ENCODE peak calls at places on chromosomes 3 and 15, in six cellular contexts. H, P, M, F, B and O are unnamed samples.

GRCh38 chr3:43286115-43286885 is at the start of gene SNRK:
- DNase-seq in P (peak), M (peak), B (peak), F (peak), H (peak), O (peak)

GRCh38 chr15:65418596-65418995 is 4.2 kb downstream of the IGDCC4 start:
- DNase-seq in M (no peak), H (no peak), B (no peak), P (no peak), F (no peak), O (no peak)

GRCh38 chr15:100350434-100351226 is 8.9 kb upstream of the ADAMTS17 start:
- DNase-seq in H (peak), P (peak), F (no peak), B (no peak), M (no peak), O (no peak)

GRCh38 chr3:37905987-37906674 is 44.5 kb downstream of the CTDSPL start:
- DNase-seq in F (no peak), B (no peak), P (no peak), M (no peak), H (no peak), O (no peak)

GRCh38 chr3:81173514-81173913 is 587.9 kb downstream of the GBE1 start:
- DNase-seq in B (no peak), F (no peak), H (no peak), P (no peak), M (no peak), O (no peak)

GRCh38 chr15:91852741-91853500 is 587 bp upstream of the SLCO3A1 start:
- DNase-seq in H (peak), P (peak), M (peak), B (no peak), F (peak), O (peak)

GRCh38 chr15:52784799-52785671 is 5.1 kb downstream of the ONECUT1 start:
- DNase-seq in F (no peak), P (no peak), M (no peak), H (no peak), B (no peak), O (no peak)

GRCh38 chr15:80970018-80970657 is 19.5 kb downstream of the MESD start:
- DNase-seq in B (no peak), M (peak), F (no peak), H (peak), P (peak), O (no peak)

GRCh38 chr3:182981038-182981380 is 671 bp upstream of the DCUN1D1 start:
- DNase-seq in P (no peak), H (no peak), F (peak), B (no peak), M (no peak), O (no peak)

DNA sequence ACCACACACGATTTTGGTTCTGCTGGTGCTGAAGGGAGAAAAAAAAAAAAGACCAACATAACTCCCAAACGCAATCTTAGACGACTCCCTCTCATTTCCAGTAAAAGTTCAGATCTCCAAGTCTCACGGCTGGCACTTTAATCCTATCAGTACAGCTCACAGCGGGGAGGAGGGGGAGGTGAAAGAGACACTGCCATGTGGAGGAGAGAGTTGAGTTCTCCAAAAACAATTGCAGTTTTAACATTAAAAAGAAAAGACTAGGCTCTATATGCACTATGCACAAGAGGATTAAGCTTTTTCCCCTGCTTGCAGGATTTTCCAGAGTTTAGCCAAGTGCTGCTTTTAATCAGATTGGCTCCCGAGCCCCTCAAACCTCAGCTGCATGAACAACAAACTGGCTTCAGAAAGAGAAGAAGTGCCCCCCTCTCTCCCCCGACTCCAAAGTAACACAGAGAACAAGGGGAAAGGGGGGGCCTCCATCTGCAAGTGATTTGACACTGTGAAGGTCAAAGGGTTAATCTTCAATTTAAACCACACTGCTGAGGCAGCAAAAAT is 16.7 kb downstream of the BMF start:
- DNase-seq in P (no peak), F (no peak), M (peak), H (no peak), B (no peak), O (no peak)
- TF ChIP-seq POLR2AphosphoS5 in P (no peak), F (no peak), M (no peak), H (no peak), B (no peak), O (no peak)

DNA sequence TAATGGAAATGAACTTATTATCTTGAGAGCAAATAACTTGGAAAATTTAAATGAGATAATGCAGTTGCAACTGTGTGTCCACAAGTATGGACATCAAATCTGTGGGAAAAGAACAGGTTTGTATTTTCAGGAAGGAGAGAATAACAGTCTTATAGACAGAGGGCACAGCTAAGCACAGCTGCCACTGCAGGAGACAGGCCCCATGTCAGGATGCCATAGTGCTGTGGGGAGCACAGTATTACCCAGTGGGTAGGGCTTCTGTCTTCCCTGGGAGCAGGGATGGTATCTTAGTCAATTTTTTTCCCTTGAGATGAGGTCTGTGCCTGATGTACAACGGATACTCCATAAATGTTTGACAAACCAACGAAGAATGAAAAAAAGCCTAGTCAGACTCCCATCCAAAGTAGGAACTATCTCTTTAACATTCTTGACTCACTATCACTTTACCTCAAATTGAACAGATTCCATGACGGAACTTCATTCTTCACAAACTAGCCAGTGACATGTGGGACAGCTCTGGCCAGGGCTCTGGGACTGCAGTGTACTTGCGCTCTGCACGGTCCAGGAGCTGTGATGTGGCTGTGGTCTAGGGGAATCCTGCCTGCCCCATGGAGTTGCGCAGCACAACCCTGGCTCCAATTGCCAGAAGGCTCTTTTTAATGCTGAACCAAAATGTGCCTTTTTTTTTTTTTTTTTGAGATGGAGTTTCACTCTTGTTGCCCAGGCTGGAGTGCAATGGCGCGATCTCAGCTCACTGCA is 48.3 kb downstream of the PARP14 start:
- DNase-seq in M (no peak), B (no peak), F (no peak), H (no peak), P (no peak), O (no peak)
- TF ChIP-seq POLR2A in M (no peak), B (no peak), F (no peak), H (no peak), P (no peak), O (no peak)

DNA sequence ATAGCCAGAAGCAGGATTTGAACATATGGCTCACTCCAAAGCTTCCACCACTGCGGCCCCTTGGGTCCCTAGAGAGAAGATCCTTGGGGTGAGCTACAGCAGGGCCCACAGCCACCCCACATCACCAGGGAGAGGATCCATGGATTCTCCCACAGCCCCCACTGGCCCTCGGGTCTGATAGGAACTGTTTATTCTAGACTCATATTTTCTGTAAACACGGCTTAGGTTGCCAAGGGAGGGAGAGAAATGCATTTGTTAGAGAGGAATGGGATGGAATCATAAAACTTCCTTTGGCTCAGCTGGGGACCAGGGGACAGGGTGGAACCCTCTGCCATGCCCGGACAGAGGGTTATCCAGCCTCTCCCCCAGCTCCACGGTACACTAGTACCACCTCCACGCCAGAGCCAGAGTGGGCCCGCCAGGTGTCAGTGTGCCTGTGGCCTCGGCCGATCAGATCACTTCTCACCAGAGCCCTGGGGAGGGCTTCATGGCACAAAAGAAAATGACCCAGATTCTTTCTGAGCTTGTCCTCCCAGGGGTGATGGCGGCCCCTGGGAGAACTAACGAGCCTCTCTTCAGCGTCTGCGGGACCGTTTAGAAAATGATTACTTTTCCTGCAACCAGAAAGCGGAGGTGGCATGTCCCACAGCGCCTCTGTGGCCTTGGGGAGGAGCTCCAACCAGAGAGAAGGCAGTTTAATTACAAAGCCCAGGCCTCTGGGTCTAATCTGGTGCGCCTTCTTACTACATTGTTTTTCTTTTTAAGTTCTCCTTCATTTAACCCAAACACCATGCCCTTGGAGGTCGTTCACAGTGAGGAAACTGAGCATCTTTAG is 33.7 kb downstream of the ADCY5 start:
- DNase-seq in H (no peak), B (no peak), P (no peak), F (peak), M (no peak), O (no peak)
- H3K4me3 ChIP-seq in H (no peak), B (no peak), P (no peak), F (no peak), M (no peak), O (no peak)

GRCh38 chr3:123447749-123448502 is 964 bp downstream of the ADCY5 start:
- DNase-seq in P (peak), F (no peak), B (no peak), H (peak), M (no peak), O (no peak)
- TF ChIP-seq POLR2AphosphoS5 in P (peak), F (peak), B (no peak), H (no peak), M (no peak), O (peak)

GRCh38 chr3:40465456-40465855 is 8.3 kb downstream of the RPL14 start:
- DNase-seq in M (no peak), H (no peak), B (no peak), F (no peak), P (no peak), O (no peak)

GRCh38 chr3:40463579-40463978 is 6.4 kb downstream of the RPL14 start:
- DNase-seq in M (no peak), P (no peak), B (no peak), F (no peak), H (no peak), O (no peak)

GRCh38 chr3:40465111-40465407 is 7.9 kb downstream of the RPL14 start:
- DNase-seq in H (no peak), B (no peak), M (no peak), F (no peak), P (no peak), O (no peak)

GRCh38 chr3:40468018-40468417 is 8.9 kb upstream of the ZNF619 start:
- DNase-seq in B (no peak), H (no peak), F (no peak), P (no peak), M (no peak), O (no peak)

GRCh38 chr3:40464339-40465110 is 7.4 kb downstream of the RPL14 start:
- DNase-seq in P (no peak), F (no peak), M (no peak), H (no peak), B (no peak), O (no peak)
- TF ChIP-seq POLR2A in P (peak), F (no peak), M (no peak), H (no peak), B (no peak), O (no peak)

DNA sequence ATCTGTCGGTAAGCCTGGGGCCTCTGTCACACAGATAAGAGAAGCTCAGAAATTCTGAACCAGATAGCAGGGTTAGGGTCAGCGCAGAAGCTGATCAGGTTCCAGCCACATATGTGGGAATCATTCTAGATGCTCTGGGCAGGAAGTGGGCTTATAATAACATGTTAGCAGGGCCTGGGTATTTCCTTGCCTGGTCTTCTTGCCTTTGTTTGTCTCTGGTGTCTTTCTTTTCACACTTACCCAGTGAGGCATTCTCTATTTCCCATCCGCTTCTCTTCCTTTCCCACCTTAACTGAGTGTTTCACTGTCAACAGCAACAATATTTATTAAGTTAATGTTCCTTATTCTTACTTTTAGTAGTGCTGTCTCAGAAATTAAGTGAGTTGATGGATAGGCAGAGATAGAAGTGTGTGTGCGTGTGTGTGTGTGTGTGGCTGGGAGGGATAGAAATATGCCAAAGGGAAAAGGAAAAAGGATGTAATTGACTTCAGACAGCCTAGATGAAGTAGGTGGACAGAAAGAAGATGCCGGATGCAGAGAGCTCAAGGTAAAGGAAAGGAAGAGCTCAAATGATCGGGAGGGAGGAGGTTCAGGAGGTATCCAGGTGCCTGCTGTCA is 2.0 kb downstream of the PLA1A start:
- DNase-seq in H (no peak), M (no peak), B (no peak), F (no peak), P (no peak), O (no peak)
- H3K4me3 ChIP-seq in H (no peak), M (no peak), B (no peak), F (no peak), P (no peak), O (no peak)

GRCh38 chr3:149554826-149555225 is 80.3 kb downstream of the TM4SF4 start:
- DNase-seq in P (peak), M (no peak), B (no peak), H (no peak), F (no peak), O (no peak)
- TF ChIP-seq POLR2AphosphoS5 in P (peak), M (no peak), B (no peak), H (peak), F (no peak), O (peak)

GRCh38 chr15:67181221-67181639 is 73.2 kb downstream of the AAGAB start:
- DNase-seq in F (no peak), H (no peak), B (no peak), M (peak), P (no peak), O (no peak)
- TF ChIP-seq POLR2A in F (no peak), H (no peak), B (no peak), M (no peak), P (no peak), O (no peak)

DNA sequence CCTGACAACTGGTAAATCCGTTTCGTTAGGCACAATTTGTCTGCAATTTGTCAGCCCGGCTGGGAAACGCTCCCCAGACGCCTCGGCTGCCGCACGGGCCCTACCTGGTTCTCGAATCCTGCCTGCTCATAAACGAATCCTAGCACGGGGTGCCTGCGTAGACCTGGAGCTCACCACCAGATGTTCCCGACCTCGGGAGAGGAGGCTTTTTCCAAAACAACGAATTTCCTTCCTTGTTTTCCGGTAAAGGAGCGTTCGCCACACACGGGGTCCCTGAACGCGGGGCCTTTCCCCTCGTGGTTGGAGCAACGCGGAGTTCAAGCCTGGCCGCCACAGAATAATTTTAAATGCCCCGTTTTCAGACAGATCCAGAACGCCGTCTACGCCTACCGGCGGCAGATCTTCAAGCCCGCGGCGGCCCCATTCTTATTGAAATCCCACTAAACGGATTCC is 1.1 kb downstream of the GATA2 start:
- DNase-seq in H (no peak), M (no peak), B (no peak), F (no peak), P (no peak), O (peak)
- H3K4me3 ChIP-seq in H (peak), M (peak), B (no peak), F (peak), P (no peak), O (no peak)

DNA sequence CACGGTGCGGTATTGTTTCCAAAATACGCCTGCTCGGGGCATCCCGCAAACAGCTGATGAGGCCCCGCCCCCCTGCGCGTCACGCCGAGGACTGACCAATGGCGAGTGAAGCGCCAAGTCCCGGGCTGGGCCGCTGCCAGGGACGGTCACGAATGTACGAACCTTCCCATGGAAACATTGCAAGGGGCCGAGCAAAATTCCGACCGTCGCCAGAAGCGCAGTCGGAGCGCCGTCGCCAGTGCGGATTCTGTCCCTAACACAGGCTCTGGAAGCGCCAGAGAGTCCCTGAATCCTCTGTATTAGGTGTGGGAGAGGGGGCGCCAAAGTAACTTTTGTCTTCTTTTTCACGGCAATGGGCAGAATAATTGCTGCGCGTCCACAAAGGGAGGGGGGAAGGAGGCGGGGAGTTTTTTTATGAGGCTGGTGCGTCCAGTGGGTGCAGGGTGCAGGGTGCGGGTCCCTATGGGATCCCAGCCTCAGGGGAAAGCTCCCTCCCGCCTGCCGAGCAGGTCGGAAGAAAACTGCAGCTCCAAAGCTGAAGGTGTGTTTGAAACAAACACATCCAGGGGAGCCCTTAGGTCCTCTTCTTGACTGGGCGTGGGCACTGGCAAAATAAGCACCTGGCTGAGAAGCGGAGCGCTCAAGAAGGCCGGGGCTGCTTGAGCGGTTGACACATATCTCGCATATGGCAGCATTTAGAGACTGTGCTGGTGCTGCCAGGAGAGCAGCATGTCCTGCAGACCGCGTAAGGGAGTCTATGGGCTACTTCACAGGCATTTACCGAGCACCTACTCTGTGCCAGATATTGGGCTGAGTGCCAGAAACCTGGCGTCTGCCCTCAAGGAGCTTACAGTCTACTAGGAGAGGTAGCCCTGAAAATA is at the start of gene BMF:
- DNase-seq in F (peak), H (peak), B (peak), P (peak), M (peak), O (peak)
- TF ChIP-seq POLR2AphosphoS5 in F (peak), H (peak), B (no peak), P (peak), M (peak), O (peak)